ENCODE peak calls at places on chromosomes 11 and 22, in ten cellular contexts. X is Ammon's horn; I is pancreas; F is KG1; Z is hepatocyte; U is DMS 273 treated with DMSO at 0.1 percent for 48 hours; O is WERI-Rb-1; A is CD8-positive, alpha-beta memory T cell; E is H7; B is dorsolateral prefrontal cortex. C is an unnamed sample.

GRCh38 chr22:46126853-46127385 is 23.4 kb upstream of the PPARA start:
- DNase-seq in X (no peak), I (no peak), F (no peak), Z (no peak), U (no peak), O (no peak), A (no peak), E (no peak), B (no peak), C (no peak)

GRCh38 chr11:68803766-68804165 is 38.0 kb downstream of the CPT1A start:
- DNase-seq in X (no peak), I (no peak), F (no peak), Z (no peak), U (no peak), O (peak), A (no peak), E (no peak), B (no peak), C (no peak)

GRCh38 chr11:68036717-68037239 is 2.0 kb upstream of the TCIRG1 start:
- DNase-seq in X (peak), I (peak), F (peak), Z (no peak), U (no peak), O (no peak), A (no peak), E (no peak), B (no peak), C (no peak)

GRCh38 chr22:27461470-27461869 is 340.1 kb downstream of the MN1 start:
- DNase-seq in X (no peak), I (no peak), F (no peak), Z (no peak), U (no peak), O (no peak), A (no peak), E (peak), B (no peak), C (no peak)

GRCh38 chr11:75582461-75582934 is 20.4 kb downstream of the SERPINH1 start:
- DNase-seq in X (no peak), I (no peak), F (no peak), Z (no peak), U (no peak), O (no peak), A (no peak), E (no peak), B (no peak), C (no peak)

GRCh38 chr22:23695748-23696325 is 5.0 kb downstream of the RGL4 start:
- DNase-seq in X (no peak), I (no peak), F (no peak), Z (no peak), U (no peak), O (no peak), A (no peak), E (peak), B (no peak), C (no peak)

GRCh38 chr11:119537641-119538253 is 114.8 kb upstream of the THY1 start:
- DNase-seq in X (no peak), I (no peak), F (no peak), Z (no peak), U (no peak), O (peak), A (no peak), E (no peak), B (no peak), C (no peak)

GRCh38 chr11:102263604-102264003 is 53.7 kb upstream of the BIRC3 start:
- DNase-seq in X (no peak), I (no peak), F (no peak), Z (no peak), U (no peak), O (no peak), A (no peak), E (no peak), B (no peak), C (no peak)

GRCh38 chr11:101442171-101442570 is 141.6 kb downstream of the TRPC6 start:
- DNase-seq in X (no peak), I (peak), F (no peak), Z (no peak), U (no peak), O (no peak), A (no peak), E (no peak), B (no peak), C (no peak)

GRCh38 chr22:42604403-42604802 is 10.3 kb downstream of the POLDIP3 start:
- DNase-seq in X (no peak), I (peak), F (no peak), Z (no peak), U (no peak), O (no peak), A (no peak), E (no peak), B (no peak), C (no peak)

GRCh38 chr11:108672113-108672512 is 7.2 kb downstream of the DDX10 start:
- DNase-seq in X (peak), I (no peak), F (no peak), Z (no peak), U (no peak), O (no peak), A (no peak), E (no peak), B (no peak), C (no peak)

GRCh38 chr11:89452780-89453179 is 38.4 kb downstream of the NOX4 start:
- DNase-seq in X (no peak), I (no peak), F (no peak), Z (no peak), U (no peak), O (no peak), A (no peak), E (no peak), B (no peak), C (no peak)

GRCh38 chr11:19377855-19378254 is 137.1 kb upstream of the E2F8 start:
- DNase-seq in X (no peak), I (no peak), F (no peak), Z (no peak), U (no peak), O (no peak), A (no peak), E (no peak), B (no peak), C (no peak)

GRCh38 chr11:128776434-128777284 is 82.8 kb downstream of the FLI1 start:
- DNase-seq in X (peak), I (peak), F (no peak), Z (peak), U (no peak), O (peak), A (no peak), E (peak), B (no peak), C (no peak)

GRCh38 chr22:41369837-41370236 is 11.9 kb upstream of the TEF start:
- DNase-seq in X (no peak), I (peak), F (no peak), Z (no peak), U (no peak), O (no peak), A (no peak), E (no peak), B (no peak), C (no peak)

GRCh38 chr11:36818410-36818809 is 220.4 kb upstream of the RAG2 start:
- DNase-seq in X (no peak), I (no peak), F (no peak), Z (no peak), U (no peak), O (peak), A (no peak), E (peak), B (no peak), C (peak)

GRCh38 chr11:19053909-19054308 is 6.6 kb downstream of the MRGPRX2 start:
- DNase-seq in X (no peak), I (no peak), F (no peak), Z (no peak), U (no peak), O (no peak), A (no peak), E (no peak), B (no peak), C (no peak)

GRCh38 chr11:6200975-6201374 is 2.0 kb downstream of the OR52W1 start:
- DNase-seq in X (peak), I (no peak), F (peak), Z (no peak), U (no peak), O (no peak), A (no peak), E (no peak), B (no peak), C (no peak)

GRCh38 chr22:35023692-35024363 is 42.1 kb upstream of the ISX start:
- DNase-seq in X (peak), I (peak), F (peak), Z (peak), U (no peak), O (peak), A (peak), E (peak), B (peak), C (peak)

GRCh38 chr11:94525933-94526332 is 13.7 kb downstream of the C11orf97 start:
- DNase-seq in X (peak), I (peak), F (peak), Z (peak), U (no peak), O (no peak), A (no peak), E (no peak), B (no peak), C (peak)

GRCh38 chr22:40685406-40685805 is 6.1 kb downstream of the MCHR1 start:
- DNase-seq in X (no peak), I (no peak), F (no peak), Z (no peak), U (no peak), O (no peak), A (peak), E (no peak), B (no peak), C (no peak)

GRCh38 chr22:35149149-35149548 is 83.2 kb downstream of the ISX start:
- DNase-seq in X (no peak), I (no peak), F (no peak), Z (no peak), U (peak), O (peak), A (no peak), E (no peak), B (no peak), C (no peak)

GRCh38 chr11:17386331-17387084 is 2.0 kb downstream of the KCNJ11 start:
- DNase-seq in X (peak), I (peak), F (peak), Z (peak), U (no peak), O (peak), A (no peak), E (peak), B (peak), C (peak)

GRCh38 chr11:123060265-123061000 is 1.5 kb downstream of the HSPA8 start:
- DNase-seq in X (no peak), I (no peak), F (no peak), Z (no peak), U (no peak), O (no peak), A (no peak), E (no peak), B (no peak), C (no peak)

GRCh38 chr22:36510966-36511881 is 4.4 kb upstream of the FOXRED2 start:
- DNase-seq in X (no peak), I (no peak), F (no peak), Z (peak), U (peak), O (peak), A (no peak), E (peak), B (no peak), C (peak)

GRCh38 chr22:49965291-49966040 is 4.9 kb downstream of the PIM3 start:
- DNase-seq in X (peak), I (peak), F (no peak), Z (peak), U (no peak), O (peak), A (no peak), E (peak), B (peak), C (no peak)

GRCh38 chr11:20015101-20015500 is 145.2 kb downstream of the DBX1 start:
- DNase-seq in X (no peak), I (no peak), F (no peak), Z (no peak), U (no peak), O (no peak), A (no peak), E (no peak), B (no peak), C (no peak)

GRCh38 chr11:20003357-20003756 is 156.9 kb downstream of the DBX1 start:
- DNase-seq in X (no peak), I (peak), F (no peak), Z (peak), U (no peak), O (no peak), A (no peak), E (no peak), B (no peak), C (no peak)

GRCh38 chr11:121582296-121582695 is 129.5 kb upstream of the SORL1-AS1 start:
- DNase-seq in X (peak), I (no peak), F (peak), Z (no peak), U (no peak), O (no peak), A (no peak), E (no peak), B (no peak), C (no peak)

GRCh38 chr11:73142128-73142377 is at the start of gene FCHSD2:
- DNase-seq in X (no peak), I (no peak), F (no peak), Z (no peak), U (no peak), O (no peak), A (no peak), E (peak), B (no peak), C (no peak)

GRCh38 chr11:32454993-32455392 is 19.7 kb upstream of the WT1 start:
- DNase-seq in X (no peak), I (no peak), F (no peak), Z (no peak), U (no peak), O (no peak), A (no peak), E (no peak), B (no peak), C (no peak)

GRCh38 chr22:50272103-50272782 is 2.1 kb upstream of the MAPK11 start:
- DNase-seq in X (no peak), I (no peak), F (no peak), Z (no peak), U (no peak), O (peak), A (no peak), E (no peak), B (no peak), C (no peak)

GRCh38 chr11:104183572-104183971 is 19.6 kb upstream of the PDGFD start:
- DNase-seq in X (no peak), I (no peak), F (no peak), Z (no peak), U (no peak), O (no peak), A (no peak), E (no peak), B (no peak), C (no peak)

GRCh38 chr22:50584106-50585096 is 1.8 kb upstream of the CHKB start:
- DNase-seq in X (no peak), I (no peak), F (no peak), Z (no peak), U (no peak), O (no peak), A (no peak), E (no peak), B (no peak), C (peak)

GRCh38 chr11:1943977-1944376 is 3.2 kb upstream of the MRPL23 start:
- DNase-seq in X (no peak), I (peak), F (no peak), Z (no peak), U (no peak), O (no peak), A (no peak), E (no peak), B (no peak), C (peak)

GRCh38 chr11:297666-298405 is 1.5 kb downstream of the IFITM5 start:
- DNase-seq in X (no peak), I (no peak), F (no peak), Z (no peak), U (no peak), O (no peak), A (peak), E (peak), B (peak), C (peak)

GRCh38 chr11:83092488-83093384 is 21.0 kb upstream of the RAB30 start:
- DNase-seq in X (no peak), I (peak), F (no peak), Z (peak), U (peak), O (peak), A (no peak), E (no peak), B (no peak), C (peak)